ENCODE peak calls at places on chromosomes 11 and 22, in eight cellular contexts. K is effector memory CD4-positive, alpha-beta T cell; F is MM.1S; W is AG10803; L is kidney; U is activated T-helper 1 cell treated with Interleukin-2 at 50 U/mL for 16 hours; V is germinal center; C is HFF-Myc. G is an unnamed sample.

GRCh38 chr11:117823941-117824420 is 563 bp downstream of the FXYD2 start:
- DNase-seq in C (no peak), U (no peak), F (no peak), V (no peak), K (no peak), L (peak; percentile 88), W (no peak), G (no peak)

GRCh38 chr22:30943368-30943767 is 25.2 kb downstream of the MORC2 start:
- DNase-seq in W (no peak), C (no peak), K (peak; percentile 51), V (no peak), U (peak; percentile 37), L (no peak), F (no peak), G (no peak)

GRCh38 chr11:94794287-94795168 is 26.4 kb downstream of the AMOTL1 start:
- DNase-seq in F (no peak), W (peak; percentile 96), V (no peak), C (peak; percentile 88), U (no peak), K (no peak), L (peak; percentile 81), G (peak; percentile 99)

GRCh38 chr11:22304337-22304961 is 33.7 kb upstream of the SLC17A6 start:
- DNase-seq in K (no peak), F (peak; percentile 56), U (no peak), W (peak; percentile 48), V (peak; percentile 16), L (no peak), C (peak; percentile 3), G (peak; percentile 46)

GRCh38 chr22:21832291-21833290 is 34.9 kb downstream of the MAPK1 start:
- DNase-seq in K (no peak), L (no peak), F (no peak), C (no peak), V (no peak), U (no peak), W (peak; percentile 53), G (no peak)

GRCh38 chr11:91078221-91078620 is 855.4 kb upstream of the CHORDC1 start:
- DNase-seq in U (no peak), L (no peak), C (no peak), W (no peak), K (no peak), V (no peak), F (no peak), G (no peak)

GRCh38 chr11:103581680-103582265 is 454.7 kb upstream of the DDI1 start:
- DNase-seq in L (no peak), K (no peak), F (no peak), C (no peak), U (no peak), V (no peak), W (no peak), G (no peak)

GRCh38 chr11:65110354-65110861 is 1.3 kb upstream of the TM7SF2 start:
- DNase-seq in V (peak; percentile 88), U (peak; percentile 88), C (peak; percentile 54), L (peak; percentile 93), W (peak; percentile 73), K (peak; percentile 90), F (peak; percentile 89), G (peak; percentile 69)

GRCh38 chr11:59510917-59511589 is at the start of gene OR4D9:
- DNase-seq in F (no peak), U (no peak), V (no peak), W (no peak), C (no peak), L (no peak), K (no peak), G (no peak)

G was measured in HCEC 1CT.